ENCODE peak calls at places on chromosomes 5 and 9, in four cellular contexts. C is colonic mucosa, P is tibial nerve, U is upper lobe of right lung. R is an unnamed sample. For H3K36me3 and H3K9me3, the result is how much of the 10 kb centered on the place peaks cover.

GRCh38 chr9:123684393-123685149 is 245.4 kb downstream of the DENND1A start:
- DNase-seq in U (no peak), C (no peak), P (no peak), R (no peak)

GRCh38 chr9:122453677-122454135 is 24.0 kb downstream of the OR1J1 start:
- DNase-seq in U (no peak), P (no peak), C (no peak), R (no peak)

GRCh38 chr5:6496207-6496584 is 47.5 kb downstream of the UBE2QL1 start:
- DNase-seq in C (no peak), U (no peak), P (no peak), R (no peak)

GRCh38 chr5:23013395-23013994 is 160.4 kb upstream of the CDH12 start:
- DNase-seq in C (no peak), P (no peak), U (no peak), R (no peak)

GRCh38 chr5:12358371-12359090 is 454.3 kb upstream of the CTNND2 start:
- DNase-seq in C (no peak), P (no peak), U (no peak), R (no peak)

GRCh38 chr5:84680908-84681307 is 296.2 kb upstream of the EDIL3 start:
- DNase-seq in P (no peak), U (no peak), C (no peak), R (no peak)

GRCh38 chr5:103667068-103667467 is 104.5 kb upstream of the NUDT12 start:
- DNase-seq in C (no peak), U (no peak), P (no peak), R (no peak)

GRCh38 chr9:32413424-32413823 is 29.0 kb downstream of the ACO1 start:
- DNase-seq in U (no peak), P (no peak), C (no peak), R (no peak)

GRCh38 chr9:34380511-34381315 is 4.0 kb upstream of the MYORG start:
- DNase-seq in U (peak), C (peak), P (peak), R (peak)

GRCh38 chr5:6522337-6522736 is 73.7 kb downstream of the UBE2QL1 start:
- DNase-seq in C (no peak), U (no peak), P (no peak), R (no peak)

GRCh38 chr9:90974007-90974406 is 172.4 kb downstream of the SYK start:
- DNase-seq in P (no peak), U (no peak), C (no peak), R (no peak)

GRCh38 chr9:122118343-122119165 is 25.4 kb upstream of the TTLL11 start:
- DNase-seq in P (no peak), C (no peak), U (no peak), R (no peak)

GRCh38 chr9:13388157-13388556 is 108.7 kb upstream of the MPDZ start:
- DNase-seq in C (no peak), U (no peak), P (no peak), R (no peak)

GRCh38 chr5:78509145-78509865 is 139.3 kb downstream of the LHFPL2 start:
- DNase-seq in C (no peak), P (no peak), U (no peak), R (no peak)

GRCh38 chr5:123129811-123130210 is 40.8 kb downstream of the PRDM6 start:
- DNase-seq in U (no peak), C (no peak), P (no peak), R (no peak)

GRCh38 chr9:4011062-4011461 is 288.8 kb downstream of the GLIS3 start:
- DNase-seq in P (no peak), C (no peak), U (no peak), R (no peak)

GRCh38 chr5:178895615-178896571 is at the start of gene ZFP2:
- DNase-seq in P (no peak), C (peak), U (peak), R (peak)

GRCh38 chr5:77210091-77211012 is at the start of gene PDE8B:
- DNase-seq in C (no peak), U (peak), P (no peak), R (peak)

GRCh38 chr9:134651226-134651905 is 9.8 kb downstream of the COL5A1 start:
- DNase-seq in P (no peak), U (peak), C (no peak), R (no peak)

GRCh38 chr9:100739208-100739607 is 161.3 kb downstream of the CAVIN4 start:
- DNase-seq in C (no peak), P (no peak), U (no peak), R (no peak)

GRCh38 chr9:137191691-137192447 is 3.4 kb downstream of the SSNA1 start:
- DNase-seq in P (no peak), U (no peak), C (no peak), R (no peak)

GRCh38 chr9:136545065-136545965 is 533 bp downstream of the NOTCH1 start:
- DNase-seq in P (no peak), C (no peak), U (no peak), R (peak)

GRCh38 chr9:105341784-105342183 is 97.3 kb downstream of the SLC44A1 start:
- DNase-seq in U (no peak), C (no peak), P (no peak), R (no peak)

GRCh38 chr9:106668534-106668933 is 194.4 kb upstream of the ZNF462 start:
- DNase-seq in P (no peak), U (no peak), C (no peak), R (no peak)

GRCh38 chr9:105405514-105406131 is 42.2 kb upstream of the FSD1L start:
- DNase-seq in U (no peak), P (no peak), C (no peak), R (no peak)

GRCh38 chr9:21810388-21810787 is 8.0 kb downstream of the MTAP start:
- DNase-seq in P (no peak), U (no peak), C (no peak), R (no peak)

GRCh38 chr9:91951944-91952520 is 2.0 kb upstream of the ROR2 start:
- DNase-seq in P (no peak), U (no peak), C (no peak), R (no peak)

GRCh38 chr5:31007672-31008071 is 185.8 kb upstream of the CDH6 start:
- DNase-seq in U (no peak), P (no peak), C (no peak), R (no peak)

GRCh38 chr9:38101423-38101822 is 32.4 kb upstream of the SHB start:
- DNase-seq in U (no peak), C (no peak), P (no peak), R (no peak)

GRCh38 chr9:33628865-33629410 is 104.9 kb downstream of the ANKRD18B start:
- DNase-seq in C (no peak), P (no peak), U (no peak), R (no peak)

GRCh38 chr9:135772056-135773042 is 70.4 kb downstream of the KCNT1 start:
- DNase-seq in C (no peak), P (no peak), U (no peak), R (no peak)

GRCh38 chr9:8871796-8872470 is 1072.4 kb upstream of the DMAC1 start:
- DNase-seq in U (no peak), P (no peak), C (no peak), R (no peak)

GRCh38 chr5:57791875-57792274 is 309.3 kb upstream of the ACTBL2 start:
- DNase-seq in C (no peak), U (no peak), P (no peak), R (no peak)

DNA sequence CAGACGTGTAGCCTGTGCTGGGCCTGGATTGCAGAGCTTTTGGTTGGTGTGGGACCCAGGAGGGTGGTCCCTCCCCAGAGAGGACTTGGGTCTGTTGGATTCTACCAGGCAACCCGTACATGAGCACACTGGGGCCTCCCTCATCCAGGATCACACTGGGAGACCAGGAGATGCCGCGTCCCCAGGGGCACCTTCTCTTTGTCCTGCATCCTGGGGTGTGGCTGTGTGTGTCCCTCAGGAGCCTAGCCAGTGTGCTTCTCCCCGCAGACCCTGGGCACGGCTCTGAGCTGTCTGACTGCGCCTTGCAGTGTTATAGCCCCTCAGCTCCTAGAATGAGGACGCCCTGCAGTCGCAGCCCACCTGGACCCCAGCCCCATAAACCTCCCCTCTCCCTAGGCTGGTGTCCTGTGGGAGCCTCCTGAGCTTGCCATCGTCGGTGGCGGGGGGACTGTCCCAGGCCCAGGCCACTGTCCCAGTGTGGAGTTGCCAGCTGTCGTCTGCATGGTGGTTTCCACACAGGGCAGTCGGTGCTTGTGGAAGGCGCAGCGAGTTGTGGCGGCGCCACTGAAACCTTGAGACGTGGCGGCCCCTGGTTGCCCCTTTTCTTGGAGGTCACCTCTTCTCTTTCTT is 27.6 kb downstream of the CEP72 start:
- DNase-seq in P (no peak), C (peak), U (peak), R (no peak)
- H3K36me3 ChIP-seq in P (under half), C (under half), U (under half), R (under half)

GRCh38 chr9:97849980-97850379 is 3.0 kb upstream of the FOXE1 start:
- DNase-seq in P (no peak), U (no peak), C (no peak), R (no peak)

GRCh38 chr9:97847474-97848236 is 5.4 kb upstream of the FOXE1 start:
- DNase-seq in P (no peak), C (no peak), U (no peak), R (no peak)

GRCh38 chr9:97848237-97848581 is 4.8 kb upstream of the FOXE1 start:
- DNase-seq in U (no peak), P (no peak), C (no peak), R (no peak)

GRCh38 chr9:97850746-97851449 is 2.1 kb upstream of the FOXE1 start:
- DNase-seq in U (no peak), P (no peak), C (no peak), R (no peak)

GRCh38 chr9:97848582-97849237 is 4.3 kb upstream of the FOXE1 start:
- DNase-seq in C (no peak), P (no peak), U (peak), R (no peak)
- H3K9me3 ChIP-seq in C (under half), P (under half), U (under half), R (under half)

GRCh38 chr5:9626955-9627354 is 3.2 kb downstream of the TAS2R1 start:
- DNase-seq in U (no peak), P (no peak), C (no peak), R (no peak)
- TF ChIP-seq CTCF in U (no peak), P (no peak), C (no peak), R (no peak)

GRCh38 chr9:70160672-70161413 is 97.9 kb upstream of the SMC5 start:
- DNase-seq in P (no peak), C (no peak), U (no peak), R (no peak)
- H3K36me3 ChIP-seq in P (under half), C (under half), U (under half), R (under half)

DNA sequence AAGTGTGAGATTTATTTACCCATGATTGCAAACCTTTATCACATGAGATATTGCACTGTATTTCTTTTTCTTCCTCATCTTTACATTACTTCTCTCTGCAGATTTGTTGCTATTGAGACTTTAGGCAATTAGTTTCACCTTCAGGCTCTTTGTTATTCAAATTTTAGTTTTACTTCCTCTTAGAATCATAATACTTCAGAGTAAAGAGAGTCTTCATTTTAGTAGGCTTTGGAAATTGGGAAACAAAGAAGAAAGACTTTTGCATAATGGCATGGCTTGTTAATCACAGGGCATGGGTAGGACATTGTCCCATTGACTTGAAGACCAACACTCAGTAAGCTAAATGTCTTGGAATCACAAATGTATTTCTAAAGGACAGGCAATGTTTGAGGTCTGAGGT is 1.2 kb upstream of the PCDHGA5 start:
- DNase-seq in P (no peak), C (no peak), U (no peak), R (no peak)
- H3K9me3 ChIP-seq in P (half or more), C (under half), U (under half), R (under half)

DNA sequence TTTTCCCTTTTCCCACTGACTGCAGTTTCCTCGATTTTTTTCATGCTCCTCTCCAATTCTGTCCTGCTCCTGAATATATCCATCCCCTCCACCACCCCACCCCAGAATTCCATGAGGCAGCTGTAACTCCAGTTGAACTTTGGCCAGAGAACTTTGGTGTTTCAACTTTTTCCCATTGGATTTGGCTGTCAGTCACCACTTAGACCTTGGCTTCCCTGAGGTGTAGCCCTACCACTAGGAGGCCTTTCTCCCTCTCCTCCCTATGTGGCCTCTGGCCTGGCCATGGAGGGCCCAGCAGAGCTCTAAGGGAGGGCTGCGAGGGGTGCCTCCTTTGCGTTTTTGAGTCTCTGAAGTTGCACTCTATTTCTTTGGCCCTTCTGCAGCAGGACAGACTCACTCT is 261.3 kb downstream of the PIK3R1 start:
- DNase-seq in C (peak), U (no peak), P (no peak), R (no peak)
- TF ChIP-seq CTCF in C (no peak), U (no peak), P (no peak), R (no peak)

DNA sequence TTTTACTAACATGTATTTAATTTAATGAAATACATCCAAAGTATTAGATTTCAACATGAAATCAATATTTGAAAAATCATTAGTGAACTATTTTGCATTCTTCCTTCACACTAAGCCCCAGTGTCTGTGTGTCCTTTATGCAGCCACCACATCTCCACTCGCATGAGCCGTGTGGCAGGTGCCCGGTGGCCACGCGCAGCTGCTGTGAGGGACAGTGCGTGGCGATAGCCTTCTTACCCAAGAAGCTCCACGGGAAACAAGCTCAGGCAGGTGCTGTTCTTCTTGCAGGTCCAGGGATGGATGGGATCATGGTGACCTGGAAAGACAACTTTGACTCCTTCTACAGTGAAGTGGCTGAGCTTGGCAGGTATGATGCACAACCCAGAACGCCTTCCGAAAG is 79.3 kb upstream of the OTULINL start:
- DNase-seq in U (no peak), P (no peak), C (no peak), R (no peak)
- H3K36me3 ChIP-seq in U (half or more), P (under half), C (under half), R (under half)

DNA sequence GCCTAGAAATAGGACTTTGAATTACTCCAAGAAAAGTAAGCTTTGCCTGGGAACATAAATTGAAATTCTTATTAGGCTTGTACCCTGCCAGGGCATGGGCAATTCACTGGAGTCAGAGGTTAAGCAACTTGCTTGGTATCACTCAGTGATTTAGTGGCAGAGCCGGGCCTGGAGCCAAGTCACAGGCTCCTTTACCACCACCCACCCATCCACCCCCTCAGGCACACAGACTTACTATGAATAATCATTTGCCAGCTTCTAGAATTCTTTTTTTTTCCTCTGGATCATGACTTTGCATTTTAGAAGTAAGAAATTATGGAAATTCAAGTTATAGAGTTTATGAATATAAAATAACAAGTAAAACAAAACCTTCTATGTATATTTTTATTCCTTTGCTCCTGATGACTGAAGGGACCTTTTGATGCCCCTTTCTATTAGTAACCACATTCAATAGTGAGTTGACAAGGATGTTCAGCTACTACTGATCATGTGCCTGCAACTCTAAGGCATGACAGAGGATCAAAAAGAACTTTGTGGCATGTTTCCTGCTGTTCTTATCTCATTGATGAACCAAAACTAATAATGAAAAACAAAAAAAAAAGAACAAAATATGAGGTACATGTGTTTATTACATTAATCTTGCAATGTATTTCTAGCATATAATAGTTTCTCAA is 614.7 kb downstream of the TLR4 start:
- DNase-seq in U (no peak), P (no peak), C (no peak), R (no peak)
- H3K9me3 ChIP-seq in U (under half), P (under half), C (under half), R (under half)

GRCh38 chr5:42994285-42995151 is 45.6 kb downstream of the ANXA2R start:
- DNase-seq in P (peak), U (peak), C (peak), R (peak)

GRCh38 chr5:42993516-42994284 is 46.4 kb downstream of the ANXA2R start:
- DNase-seq in U (no peak), P (no peak), C (peak), R (no peak)

GRCh38 chr5:42992035-42992570 is 48.0 kb downstream of the ANXA2R start:
- DNase-seq in C (peak), U (peak), P (peak), R (peak)

GRCh38 chr5:42991477-42992034 is 48.6 kb downstream of the ANXA2R start:
- DNase-seq in P (no peak), C (no peak), U (no peak), R (no peak)

GRCh38 chr5:42995152-42995751 is 44.9 kb downstream of the ANXA2R start:
- DNase-seq in P (no peak), C (no peak), U (no peak), R (no peak)
- TF ChIP-seq CTCF in P (no peak), C (no peak), U (no peak), R (no peak)

R was measured in hepatocyte.